ENCODE peak calls at places on chromosomes 3 and 15, in five cellular contexts. G, F, Z, P and W are unnamed samples.

GRCh38 chr15:69951511-69952209 is 146.1 kb downstream of the TLE3 start:
- DNase-seq in G (no peak), Z (no peak), F (peak), P (no peak), W (no peak)

GRCh38 chr3:97228966-97229365 is 414.6 kb downstream of the EPHA6 start:
- DNase-seq in F (no peak), G (no peak), Z (no peak), P (no peak), W (no peak)

GRCh38 chr3:164608554-164609276 is 469.6 kb downstream of the SI start:
- DNase-seq in G (no peak), F (peak), P (no peak), Z (no peak), W (no peak)

GRCh38 chr15:100759698-100760356 is 119.8 kb upstream of the ALDH1A3 start:
- DNase-seq in Z (no peak), F (peak), P (no peak), G (no peak), W (no peak)

GRCh38 chr3:105629725-105630124 is 239.1 kb downstream of the CBLB start:
- DNase-seq in F (peak), Z (no peak), G (no peak), P (no peak), W (no peak)

GRCh38 chr15:99651023-99651807 is 82.0 kb downstream of the LYSMD4 start:
- DNase-seq in Z (no peak), G (no peak), F (peak), P (peak), W (no peak)

GRCh38 chr3:113151475-113152031 is 59.8 kb upstream of the BOC start:
- DNase-seq in F (no peak), Z (no peak), G (no peak), P (no peak), W (peak)

GRCh38 chr3:134419214-134419965 is 45.1 kb upstream of the AMOTL2 start:
- DNase-seq in P (no peak), G (no peak), F (no peak), Z (no peak), W (no peak)

GRCh38 chr3:15295506-15295905 is 36.9 kb downstream of the SH3BP5 start:
- DNase-seq in G (no peak), P (no peak), Z (no peak), F (peak), W (no peak)

GRCh38 chr3:128879991-128880390 is 571 bp downstream of the ACAD9 start:
- DNase-seq in Z (no peak), P (no peak), F (no peak), G (no peak), W (no peak)

GRCh38 chr15:93088981-93089854 is at the start of gene RGMA:
- DNase-seq in F (no peak), P (no peak), G (peak), Z (no peak), W (peak)

GRCh38 chr15:82900511-82900910 is 52.0 kb downstream of the HOMER2 start:
- DNase-seq in P (no peak), F (no peak), Z (no peak), G (no peak), W (no peak)

GRCh38 chr3:180594631-180595348 is 7.2 kb upstream of the TTC14 start:
- DNase-seq in G (no peak), F (peak), Z (no peak), P (peak), W (no peak)

GRCh38 chr3:38649500-38650247 is at the start of gene SCN5A:
- DNase-seq in F (peak), Z (no peak), G (peak), P (peak), W (peak)

GRCh38 chr15:60580650-60581415 is 101.9 kb upstream of the ICE2 start:
- DNase-seq in G (no peak), P (no peak), F (no peak), Z (no peak), W (no peak)

GRCh38 chr3:16402451-16402850 is 111.0 kb downstream of the RFTN1 start:
- DNase-seq in G (no peak), P (peak), F (peak), Z (no peak), W (no peak)

GRCh38 chr15:73628976-73629854 is 4.0 kb downstream of the NPTN start:
- DNase-seq in Z (no peak), G (no peak), F (no peak), P (no peak), W (no peak)

GRCh38 chr3:177468331-177468730 is 271.0 kb upstream of the TBL1XR1 start:
- DNase-seq in Z (no peak), G (peak), P (peak), F (peak), W (peak)

GRCh38 chr15:89104172-89104564 is 15.9 kb downstream of the ABHD2 start:
- DNase-seq in F (no peak), P (no peak), Z (peak), G (peak), W (peak)

GRCh38 chr3:67875338-67875737 is 220.9 kb upstream of the SUCLG2 start:
- DNase-seq in Z (no peak), F (peak), P (no peak), G (no peak), W (no peak)

GRCh38 chr3:133038089-133038730 is at the start of gene TMEM108:
- DNase-seq in P (peak), G (peak), Z (peak), F (peak), W (peak)

GRCh38 chr15:36885709-36886108 is 214.6 kb downstream of the MEIS2 start:
- DNase-seq in Z (no peak), G (no peak), P (no peak), F (no peak), W (no peak)

GRCh38 chr3:57797701-57798487 is 41.8 kb downstream of the SLMAP start:
- DNase-seq in P (no peak), F (no peak), Z (no peak), G (no peak), W (no peak)

GRCh38 chr3:138567403-138567802 is 26.7 kb downstream of the CEP70 start:
- DNase-seq in Z (no peak), F (peak), G (no peak), P (no peak), W (no peak)

GRCh38 chr3:50405249-50405648 is 45.9 kb upstream of the TMEM115 start:
- DNase-seq in P (no peak), F (peak), Z (no peak), G (no peak), W (no peak)

GRCh38 chr3:146065573-146066006 is 95.4 kb downstream of the PLOD2 start:
- DNase-seq in G (no peak), F (peak), Z (no peak), P (no peak), W (no peak)

GRCh38 chr3:157335677-157336076 is 101.0 kb upstream of the PTX3 start:
- DNase-seq in G (no peak), P (no peak), F (peak), Z (no peak), W (no peak)

GRCh38 chr15:72110355-72110754 is 7.6 kb downstream of the MYO9A start:
- DNase-seq in Z (no peak), G (no peak), P (no peak), F (peak), W (no peak)

GRCh38 chr15:23642413-23643044 is 5.1 kb downstream of the MAGEL2 start:
- DNase-seq in G (peak), P (peak), F (peak), Z (peak), W (peak)

GRCh38 chr3:26106119-26106690 is 316.3 kb downstream of the OXSM start:
- DNase-seq in F (no peak), Z (no peak), P (no peak), G (no peak), W (no peak)

GRCh38 chr15:99481406-99481805 is 84.4 kb upstream of the MEF2A start:
- DNase-seq in Z (no peak), P (no peak), G (no peak), F (no peak), W (no peak)

GRCh38 chr3:127197300-127198150 is 4.6 kb downstream of the PRR23E start:
- DNase-seq in G (no peak), Z (no peak), P (no peak), F (no peak), W (no peak)

GRCh38 chr3:354433-354832 is 157.9 kb downstream of the CHL1 start:
- DNase-seq in G (no peak), P (peak), Z (peak), F (peak), W (no peak)

GRCh38 chr15:74202461-74203401 is at the start of gene STRA6:
- DNase-seq in F (peak), P (no peak), Z (no peak), G (no peak), W (no peak)

GRCh38 chr3:128942161-128942952 is 51.5 kb downstream of the CFAP92 start:
- DNase-seq in P (no peak), F (no peak), G (no peak), Z (no peak), W (no peak)

GRCh38 chr15:78804391-78804792 is 6.9 kb downstream of the ADAMTS7 start:
- DNase-seq in Z (no peak), G (peak), P (no peak), F (no peak), W (peak)

GRCh38 chr3:70360985-70361384 is 48.5 kb upstream of the MDFIC2 start:
- DNase-seq in G (no peak), F (peak), Z (no peak), P (no peak), W (no peak)

GRCh38 chr3:80696280-80696679 is 928.5 kb upstream of the ROBO1 start:
- DNase-seq in Z (no peak), P (no peak), F (peak), G (no peak), W (no peak)

GRCh38 chr3:139533781-139534443 is 5.6 kb downstream of the RBP1 start:
- DNase-seq in P (peak), F (peak), G (peak), Z (no peak), W (peak)

GRCh38 chr15:60370105-60370803 is 27.5 kb downstream of the ANXA2 start:
- DNase-seq in F (peak), P (no peak), G (no peak), Z (no peak), W (no peak)